ENCODE peak calls at places on chromosomes 4 and X, in four cellular contexts. R, G, M and W are unnamed samples.

GRCh38 chr4:47623916-47624554 is 139.0 kb downstream of the ATP10D start:
- DNase-seq in G (peak), R (no peak), M (no peak), W (no peak)

GRCh38 chr4:55736605-55737183 is 82.9 kb upstream of the EXOC1L start:
- DNase-seq in R (peak), M (no peak), G (no peak), W (peak)

GRCh38 chr4:173498771-173499170 is 31.3 kb downstream of the HAND2 start:
- DNase-seq in G (no peak), M (no peak), R (no peak), W (no peak)

GRCh38 chr4:70734168-70734954 is 12.6 kb downstream of the RUFY3 start:
- DNase-seq in R (no peak), M (no peak), G (peak), W (peak)

GRCh38 chr4:120977435-120977997 is 55.0 kb upstream of the PRDM5 start:
- DNase-seq in R (peak), M (no peak), G (peak), W (peak)

GRCh38 chr4:60155088-60155487 is 1045.0 kb upstream of the ADGRL3 start:
- DNase-seq in G (no peak), M (no peak), R (no peak), W (peak)

GRCh38 chrX:139890991-139891700 is 41.7 kb downstream of the ATP11C start:
- DNase-seq in M (no peak), G (peak), R (no peak), W (peak)

GRCh38 chr4:138910914-138911336 is 104.7 kb upstream of the NOCT start:
- DNase-seq in R (peak), G (peak), M (peak), W (peak)

GRCh38 chr4:185573651-185574199 is 38.4 kb upstream of the PDLIM3 start:
- DNase-seq in M (no peak), R (peak), G (peak), W (peak)

GRCh38 chr4:153594208-153594607 is 89.9 kb upstream of the TLR2 start:
- DNase-seq in G (peak), R (no peak), M (no peak), W (peak)

GRCh38 chr4:156805696-156806095 is 165.9 kb downstream of the PDGFC start:
- DNase-seq in G (no peak), M (no peak), R (no peak), W (no peak)

GRCh38 chrX:1480082-1480785 is 27.5 kb upstream of the ASMTL start:
- DNase-seq in R (no peak), M (no peak), G (no peak), W (no peak)

GRCh38 chr4:80307183-80307735 is 28.3 kb upstream of the CFAP299 start:
- DNase-seq in R (no peak), G (peak), M (no peak), W (peak)